ENCODE peak calls at places on chromosomes 3 and 15, in six cellular contexts. K is sigmoid colon, D is A549, M is upper lobe of left lung, I is SK-N-SH, W is transverse colon. Y is an unnamed sample.

GRCh38 chr15:48244923-48245322 is 38.8 kb downstream of the SLC12A1 start:
- DNase-seq in K (no peak), D (no peak), M (no peak), I (no peak), W (no peak), Y (no peak)

GRCh38 chr3:65795166-65795565 is 243.6 kb downstream of the MAGI1 start:
- DNase-seq in K (no peak), D (no peak), M (no peak), I (no peak), W (no peak), Y (no peak)

GRCh38 chr3:148881286-148881685 is 16.2 kb downstream of the CPA3 start:
- DNase-seq in K (no peak), D (no peak), M (no peak), I (no peak), W (no peak), Y (no peak)

GRCh38 chr3:183745300-183746098 is 47.9 kb downstream of the YEATS2 start:
- DNase-seq in K (no peak), D (no peak), M (no peak), I (no peak), W (no peak), Y (no peak)

GRCh38 chr3:27536451-27536850 is 52.3 kb upstream of the SLC4A7 start:
- DNase-seq in K (no peak), D (no peak), M (no peak), I (no peak), W (no peak), Y (no peak)

GRCh38 chr3:66702126-66702525 is 201.3 kb upstream of the LRIG1 start:
- DNase-seq in K (peak), D (no peak), M (no peak), I (no peak), W (peak), Y (no peak)

GRCh38 chr3:129226374-129226773 is 23.0 kb upstream of the COPG1 start:
- DNase-seq in K (peak), D (peak), M (peak), I (peak), W (peak), Y (peak)

GRCh38 chr3:160796813-160797164 is 40.8 kb downstream of the PPM1L start:
- DNase-seq in K (no peak), D (no peak), M (peak), I (no peak), W (no peak), Y (no peak)

GRCh38 chr3:46710671-46711295 is 6.9 kb downstream of the PRSS50 start:
- DNase-seq in K (peak), D (no peak), M (peak), I (no peak), W (no peak), Y (peak)

GRCh38 chr15:56917652-56918045 is 795 bp upstream of the TCF12 start:
- DNase-seq in K (no peak), D (peak), M (peak), I (no peak), W (no peak), Y (no peak)

GRCh38 chr3:108053025-108053424 is 37.8 kb downstream of the CD47 start:
- DNase-seq in K (no peak), D (no peak), M (peak), I (no peak), W (no peak), Y (no peak)

GRCh38 chr3:71570453-71571038 is 13.0 kb downstream of the FOXP1 start:
- DNase-seq in K (no peak), D (no peak), M (no peak), I (no peak), W (no peak), Y (no peak)

GRCh38 chr3:170745211-170745718 is 124.7 kb downstream of the RPL22L1 start:
- DNase-seq in K (no peak), D (no peak), M (no peak), I (no peak), W (no peak), Y (no peak)

GRCh38 chr3:78139166-78139565 is 1099.3 kb downstream of the ROBO2 start:
- DNase-seq in K (no peak), D (no peak), M (no peak), I (no peak), W (no peak), Y (no peak)

GRCh38 chr15:83285979-83286553 is 1.6 kb upstream of the BNC1 start:
- DNase-seq in K (no peak), D (peak), M (no peak), I (no peak), W (no peak), Y (no peak)

GRCh38 chr3:100993309-100993708 is at the start of gene ABI3BP:
- DNase-seq in K (peak), D (peak), M (peak), I (peak), W (peak), Y (peak)

GRCh38 chr3:15299036-15299435 is 33.4 kb downstream of the SH3BP5 start:
- DNase-seq in K (peak), D (no peak), M (no peak), I (no peak), W (no peak), Y (no peak)

GRCh38 chr3:79161941-79162340 is 605.9 kb downstream of the ROBO1 start:
- DNase-seq in K (no peak), D (no peak), M (no peak), I (no peak), W (no peak), Y (no peak)

GRCh38 chr3:127791221-127791913 is 30.9 kb downstream of the MGLL start:
- DNase-seq in K (peak), D (no peak), M (peak), I (no peak), W (peak), Y (no peak)

GRCh38 chr15:37094542-37095196 is 5.7 kb downstream of the MEIS2 start:
- DNase-seq in K (no peak), D (no peak), M (no peak), I (no peak), W (no peak), Y (no peak)

GRCh38 chr3:182711853-182712252 is 81.5 kb upstream of the ATP11B start:
- DNase-seq in K (no peak), D (no peak), M (no peak), I (no peak), W (no peak), Y (no peak)

GRCh38 chr15:52440414-52440813 is 88.3 kb downstream of the MYO5A start:
- DNase-seq in K (no peak), D (peak), M (no peak), I (no peak), W (no peak), Y (no peak)

GRCh38 chr3:165669502-165669901 is 167.7 kb downstream of the BCHE start:
- DNase-seq in K (no peak), D (no peak), M (no peak), I (no peak), W (no peak), Y (no peak)

GRCh38 chr3:110799236-110799635 is 272.4 kb upstream of the NECTIN3 start:
- DNase-seq in K (no peak), D (no peak), M (no peak), I (no peak), W (no peak), Y (no peak)

GRCh38 chr3:46399557-46399956 is 7.3 kb downstream of the CCR5AS start:
- DNase-seq in K (no peak), D (no peak), M (peak), I (no peak), W (no peak), Y (no peak)

GRCh38 chr15:66886241-66886675 is 179.1 kb upstream of the SMAD3 start:
- DNase-seq in K (peak), D (no peak), M (no peak), I (no peak), W (no peak), Y (peak)

GRCh38 chr15:94336817-94337537 is 105.6 kb downstream of the MCTP2 start:
- DNase-seq in K (no peak), D (no peak), M (no peak), I (no peak), W (no peak), Y (no peak)

GRCh38 chr3:30886888-30887287 is 7.6 kb downstream of the GADL1 start:
- DNase-seq in K (no peak), D (no peak), M (no peak), I (no peak), W (no peak), Y (no peak)

GRCh38 chr15:27449940-27450339 is 479.0 kb downstream of the GABRG3 start:
- DNase-seq in K (no peak), D (no peak), M (no peak), I (no peak), W (no peak), Y (no peak)

GRCh38 chr15:27448234-27448633 is 477.3 kb downstream of the GABRG3 start:
- DNase-seq in K (no peak), D (no peak), M (no peak), I (no peak), W (no peak), Y (no peak)

GRCh38 chr15:27454281-27455060 is 483.5 kb downstream of the GABRG3 start:
- DNase-seq in K (no peak), D (peak), M (no peak), I (no peak), W (no peak), Y (no peak)

GRCh38 chr15:27449041-27449440 is 478.1 kb downstream of the GABRG3 start:
- DNase-seq in K (no peak), D (no peak), M (no peak), I (no peak), W (no peak), Y (no peak)
- TF ChIP-seq EP300 in K (no peak), D (no peak), M (no peak), I (no peak), W (no peak), Y (no peak)

DNA sequence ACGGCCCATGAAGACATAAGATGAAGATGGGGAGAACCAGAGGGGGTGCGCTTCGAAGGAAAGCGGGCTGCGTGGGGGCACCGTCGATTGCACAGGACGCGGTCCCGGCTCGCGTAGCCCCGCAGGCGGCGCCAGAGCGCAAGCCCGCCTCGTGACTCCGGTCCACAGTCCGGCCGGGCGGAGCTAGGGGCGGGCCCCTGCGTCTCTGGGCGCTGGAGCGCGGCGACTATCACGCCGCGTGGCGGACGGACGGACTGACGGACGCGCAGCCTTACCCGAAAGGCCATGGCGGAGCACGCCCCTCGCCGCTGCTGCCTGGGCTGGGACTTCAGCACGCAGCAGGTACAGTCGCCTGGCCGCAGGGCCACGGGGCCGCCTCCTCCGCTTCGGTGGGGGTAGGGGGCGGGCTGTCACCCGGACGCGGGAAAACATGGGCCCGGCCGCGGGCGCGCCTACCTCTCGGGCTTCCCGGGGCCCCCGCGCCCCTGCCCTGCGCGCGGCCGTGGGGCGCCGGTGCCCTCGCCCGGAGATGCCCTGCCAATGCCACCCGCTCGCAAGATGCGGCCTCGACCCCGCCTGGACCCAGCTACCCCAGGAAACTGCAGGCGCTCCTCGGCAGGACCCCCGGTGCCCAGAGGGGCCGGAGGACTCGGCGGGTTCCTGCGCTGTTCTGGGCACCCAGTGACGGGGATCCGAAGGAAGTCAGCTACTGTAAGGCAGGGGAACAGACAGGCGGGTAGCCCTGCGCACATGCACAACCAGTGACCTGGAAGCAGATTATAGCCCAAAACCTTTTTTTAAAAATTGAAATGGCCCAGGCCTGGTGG is at the start of gene XYLB:
- DNase-seq in K (peak), D (peak), M (peak), I (peak), W (peak), Y (peak)
- TF ChIP-seq EP300 in K (no peak), D (no peak), M (no peak), I (no peak), W (no peak), Y (no peak)

GRCh38 chr15:75456710-75457109 is 5.2 kb upstream of the SIN3A start:
- DNase-seq in K (no peak), D (peak), M (peak), I (no peak), W (no peak), Y (no peak)

GRCh38 chr15:75455982-75456531 is 4.6 kb upstream of the SIN3A start:
- DNase-seq in K (no peak), D (peak), M (peak), I (no peak), W (peak), Y (no peak)

GRCh38 chr15:75453703-75454470 is 2.4 kb upstream of the SIN3A start:
- DNase-seq in K (peak), D (peak), M (peak), I (peak), W (peak), Y (peak)

GRCh38 chr15:75454471-75455418 is 3.3 kb upstream of the SIN3A start:
- DNase-seq in K (peak), D (peak), M (peak), I (peak), W (peak), Y (peak)

DNA sequence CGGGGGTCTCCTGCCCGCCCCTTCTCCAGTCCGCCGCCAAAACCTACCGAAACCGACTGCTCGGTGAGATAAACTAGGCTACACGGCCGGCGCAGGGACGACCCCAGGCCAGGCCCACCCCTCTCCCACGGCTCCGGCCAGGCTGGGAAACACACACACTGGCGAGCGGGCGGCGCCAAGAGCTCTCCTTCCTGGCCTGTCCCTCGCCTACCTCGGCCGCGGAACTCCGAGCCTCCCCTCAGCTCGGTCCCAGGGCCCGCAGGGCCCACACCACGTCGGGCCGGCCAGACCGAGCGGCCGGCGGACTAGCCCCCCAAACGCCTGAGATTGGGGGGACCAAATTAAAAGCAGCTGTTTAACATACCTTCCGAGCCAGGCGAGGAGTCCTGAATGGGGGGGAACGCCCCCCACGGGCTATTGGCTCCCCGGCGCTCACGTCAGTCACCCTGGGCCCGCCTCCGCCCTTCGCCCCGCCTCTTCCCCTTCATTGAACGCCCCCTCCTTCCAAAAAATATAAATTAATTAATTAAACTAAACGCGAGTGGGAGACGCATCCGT is 4.0 kb upstream of the SIN3A start:
- DNase-seq in K (peak), D (peak), M (peak), I (peak), W (peak), Y (peak)
- TF ChIP-seq EP300 in K (no peak), D (no peak), M (no peak), I (no peak), W (no peak), Y (no peak)

DNA sequence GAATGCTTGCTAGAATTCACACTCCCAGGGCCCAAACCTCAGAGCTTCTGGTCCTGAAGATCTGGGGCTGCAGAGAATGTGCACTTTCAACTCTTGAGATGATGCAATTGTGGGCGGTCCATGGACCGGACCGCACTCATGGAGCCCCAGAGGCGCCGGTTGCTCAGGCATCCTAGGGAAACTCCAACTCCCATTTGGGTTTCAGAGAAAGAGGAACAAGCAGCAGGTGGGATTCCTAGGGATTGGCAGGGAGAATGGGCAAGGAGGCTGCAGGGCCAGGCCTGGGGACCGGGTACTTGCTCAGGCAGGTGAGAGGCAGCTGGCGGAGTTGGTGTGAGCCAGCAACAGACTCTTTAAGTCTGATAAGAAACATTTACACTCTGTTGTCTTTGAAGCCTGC is 3.5 kb downstream of the NOX5 start:
- DNase-seq in K (no peak), D (no peak), M (peak), I (no peak), W (no peak), Y (no peak)
- TF ChIP-seq EP300 in K (no peak), D (no peak), M (no peak), I (no peak), W (no peak), Y (no peak)

DNA sequence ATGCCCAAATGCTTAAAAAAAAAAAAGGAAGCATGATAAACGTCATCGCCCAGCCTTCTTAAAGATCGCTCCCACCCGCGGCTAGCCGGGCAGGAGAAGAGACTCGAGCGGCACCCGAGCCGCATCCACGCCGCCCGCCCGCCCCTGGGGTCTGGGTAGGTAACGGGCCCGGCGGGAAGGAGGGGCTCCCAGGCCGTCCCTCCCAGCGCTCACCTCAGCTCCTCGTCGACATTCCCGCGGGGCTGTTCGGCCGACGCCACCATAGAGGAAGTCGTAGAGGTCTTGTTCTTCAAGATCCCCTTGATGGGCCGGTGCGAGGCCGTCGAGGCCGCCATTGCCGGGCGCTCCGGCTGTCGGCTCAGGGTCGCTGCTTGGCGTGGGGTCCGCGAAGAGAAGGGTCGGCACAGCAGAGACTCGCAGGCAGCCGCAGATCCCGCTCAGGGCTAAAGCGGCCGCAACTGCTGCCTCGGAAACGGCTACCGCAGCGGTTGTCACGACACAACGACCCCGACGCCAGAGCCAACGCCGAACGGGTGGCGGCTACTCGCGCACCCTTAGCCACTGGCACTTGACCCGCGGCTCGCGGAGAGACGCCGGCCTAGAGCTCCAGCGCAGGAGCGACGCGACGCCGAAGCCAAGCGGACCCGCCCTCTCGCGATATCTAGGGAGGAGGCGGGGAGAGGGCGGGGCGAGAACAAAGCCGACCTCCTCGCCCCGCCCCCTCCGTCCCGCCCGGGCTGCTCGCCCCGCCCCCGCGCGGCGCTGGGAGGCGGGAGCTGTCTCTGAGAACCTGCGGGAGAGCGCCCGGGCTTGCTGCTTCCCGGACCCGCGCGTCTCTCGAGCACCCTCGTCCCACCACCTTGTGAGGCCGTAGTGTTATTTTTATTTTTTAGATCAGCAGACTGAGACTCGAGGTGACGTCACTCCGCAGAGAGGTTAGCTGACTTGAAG is at the start of gene PPP1R2:
- DNase-seq in K (peak), D (peak), M (peak), I (peak), W (peak), Y (peak)
- TF ChIP-seq EP300 in K (no peak), D (no peak), M (no peak), I (no peak), W (no peak), Y (no peak)

DNA sequence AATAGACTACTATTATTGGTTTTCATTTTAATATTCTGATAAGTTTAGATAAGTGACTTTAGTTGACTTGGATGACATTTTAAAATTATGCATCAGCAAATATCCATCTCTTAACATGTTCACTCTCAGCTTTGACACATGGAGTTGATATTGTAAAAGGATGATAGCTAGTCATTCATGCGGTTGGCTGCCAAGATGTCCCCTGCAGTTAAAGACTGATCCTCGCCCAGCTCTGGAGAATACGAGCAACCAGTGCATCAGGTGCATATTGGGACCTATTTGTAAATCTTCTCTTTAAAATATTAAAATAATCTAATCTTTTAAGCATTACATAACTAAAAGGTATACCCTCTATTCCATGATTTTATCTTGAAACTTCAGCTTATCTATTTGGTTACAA is 41.9 kb downstream of the EPHB1 start:
- DNase-seq in K (no peak), D (no peak), M (no peak), I (no peak), W (no peak), Y (peak)
- TF ChIP-seq EP300 in K (no peak), D (no peak), M (no peak), I (no peak), W (no peak), Y (no peak)

DNA sequence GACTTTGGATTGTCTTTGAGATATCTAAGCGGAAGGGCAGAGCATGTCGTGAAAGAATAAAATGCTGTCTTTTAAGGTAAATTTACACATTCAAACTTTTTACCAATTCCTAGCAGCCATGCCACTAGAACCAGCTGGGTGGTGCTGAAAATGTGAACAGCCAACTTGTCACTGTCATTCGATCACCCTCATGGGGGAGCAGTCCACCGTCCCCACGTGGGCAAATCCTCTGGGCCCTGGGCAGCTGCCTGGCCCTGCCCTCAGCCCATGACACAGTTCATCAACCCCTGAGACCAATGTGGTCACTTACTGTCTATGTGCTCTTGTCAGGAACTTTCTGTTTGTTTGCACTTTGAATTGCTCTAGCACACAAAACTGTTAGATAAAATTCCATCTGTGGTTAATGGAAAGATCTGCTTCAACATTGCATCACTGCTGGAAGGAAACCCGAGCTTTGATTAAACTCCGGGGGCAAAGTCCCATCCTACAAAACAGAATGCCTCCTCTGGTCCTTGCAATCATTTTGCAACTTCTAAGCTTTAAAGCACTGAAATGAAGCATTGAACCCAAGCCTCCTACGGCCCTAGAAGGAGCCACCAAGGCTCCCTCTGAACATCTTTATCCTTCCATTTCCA is 50.1 kb downstream of the PCSK6 start:
- DNase-seq in K (no peak), D (no peak), M (no peak), I (no peak), W (no peak), Y (no peak)
- TF ChIP-seq EP300 in K (no peak), D (peak), M (no peak), I (no peak), W (no peak), Y (no peak)